ENCODE peak calls at places on chromosomes 3 and 15, in eight cellular contexts. K, N, J, O, V, A, S and I are unnamed samples.
A peak's percentile ranks its signal among the peaks of the same experiment; 100 is the strongest.

GRCh38 chr15:75192307-75192706 is 9.4 kb upstream of the C15orf39 start:
- DNase-seq in O (no peak), S (no peak), N (no peak), J (no peak), A (no peak), K (no peak), V (no peak), I (no peak)

GRCh38 chr3:193911784-193912183 is 224.2 kb upstream of the HES1 start:
- DNase-seq in S (no peak), V (peak; percentile 12), K (no peak), J (no peak), N (no peak), O (no peak), A (no peak), I (no peak)

GRCh38 chr3:47984089-47984759 is 32.0 kb downstream of the MAP4 start:
- DNase-seq in A (no peak), N (no peak), V (peak; percentile 27), J (peak; percentile 42), S (no peak), O (no peak), K (no peak), I (no peak)

GRCh38 chr3:110157221-110157620 is 819.9 kb upstream of the DPPA4 start:
- DNase-seq in O (no peak), J (no peak), K (no peak), S (no peak), A (no peak), V (no peak), N (no peak), I (no peak)

GRCh38 chr3:155869664-155870063 is 786 bp upstream of the GMPS start:
- DNase-seq in S (peak; percentile 33), O (no peak), J (no peak), N (no peak), V (no peak), K (no peak), A (no peak), I (peak; percentile 38)

GRCh38 chr3:151775314-151776258 is 38.3 kb upstream of the AADAC start:
- DNase-seq in S (no peak), O (no peak), J (no peak), K (no peak), V (peak; percentile 31), N (no peak), A (no peak), I (no peak)

GRCh38 chr3:15903164-15903563 is 105.4 kb upstream of the ANKRD28 start:
- DNase-seq in O (no peak), K (no peak), V (no peak), N (no peak), J (no peak), A (no peak), S (no peak), I (no peak)

GRCh38 chr3:59326246-59327024 is 276.6 kb upstream of the CFAP20DC start:
- DNase-seq in A (peak; percentile 14), O (peak; percentile 2), V (no peak), J (no peak), N (no peak), S (no peak), K (no peak), I (peak; percentile 77)

GRCh38 chr15:80404057-80404718 is at the start of gene ARNT2:
- DNase-seq in S (peak; percentile 91), A (no peak), O (no peak), J (no peak), V (no peak), N (no peak), K (no peak), I (peak; percentile 74)

GRCh38 chr3:137061186-137061585 is 103.4 kb downstream of the IL20RB start:
- DNase-seq in S (no peak), O (no peak), N (no peak), V (peak; percentile 46), J (no peak), A (no peak), K (no peak), I (no peak)

GRCh38 chr15:38266247-38266996 is 13.8 kb downstream of the SPRED1 start:
- DNase-seq in S (no peak), A (no peak), J (no peak), N (no peak), K (no peak), V (no peak), O (no peak), I (no peak)

GRCh38 chr3:170431054-170431453 is 12.4 kb downstream of the CLDN11 start:
- DNase-seq in K (no peak), A (no peak), O (no peak), N (no peak), V (no peak), J (no peak), S (no peak), I (no peak)

DNA sequence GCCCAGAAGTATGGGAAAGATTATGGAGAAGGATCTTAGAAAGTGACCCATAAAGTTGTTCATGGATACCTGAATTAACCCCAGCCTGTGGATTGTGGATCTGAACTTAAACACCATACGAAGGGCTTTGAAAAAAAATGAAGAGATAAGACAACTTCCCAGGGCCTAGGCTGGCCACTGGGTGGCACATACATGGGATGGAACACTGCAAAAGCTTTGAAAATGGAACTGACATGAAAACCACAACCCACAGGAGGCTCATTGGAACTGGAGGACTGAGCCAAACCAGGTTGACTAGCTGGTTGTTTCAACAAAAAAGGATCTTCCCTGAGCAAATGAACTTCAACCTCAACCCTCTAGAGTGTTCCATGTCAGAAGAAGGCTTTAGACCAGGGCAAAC is 34.5 kb downstream of the FMN1 start:
- DNase-seq in N (no peak), V (no peak), A (no peak), O (no peak), J (no peak), K (no peak), S (peak; percentile 34), I (peak; percentile 5)
- H3K4me2 ChIP-seq in N (peak overlapping the region; percentile 12), V (no peak overlapping the region), A (no peak overlapping the region), O (no peak overlapping the region), J (no peak overlapping the region), K (no peak overlapping the region), S (peak overlapping the region; percentile 51), I (no peak overlapping the region)

GRCh38 chr3:50239649-50240048 is 3.6 kb downstream of the GNAI2 start:
- DNase-seq in O (no peak), K (no peak), V (no peak), N (no peak), S (no peak), J (no peak), A (no peak), I (no peak)

GRCh38 chr3:50243552-50243895 is 7.5 kb downstream of the GNAI2 start:
- DNase-seq in K (no peak), O (no peak), V (no peak), N (no peak), A (no peak), S (no peak), J (no peak), I (no peak)

GRCh38 chr3:50241163-50241562 is 5.2 kb downstream of the GNAI2 start:
- DNase-seq in N (no peak), S (no peak), J (no peak), O (no peak), K (no peak), A (no peak), V (no peak), I (peak; percentile 99)

GRCh38 chr3:50242778-50243551 is 7.0 kb downstream of the GNAI2 start:
- DNase-seq in J (no peak), N (no peak), S (no peak), A (no peak), V (peak; percentile 93), O (no peak), K (no peak), I (peak; percentile 60)

GRCh38 chr3:50242371-50242770 is 6.4 kb downstream of the GNAI2 start:
- DNase-seq in V (no peak), N (no peak), S (no peak), K (no peak), A (no peak), J (no peak), O (no peak), I (no peak)
- H4K20me1 ChIP-seq in V (no peaks in the 10 kb centered on the region), N (peaks cover 15% of the 10 kb centered on the region), S (peaks cover 84% of the 10 kb centered on the region), K (peaks cover 33% of the 10 kb centered on the region), A (no peaks in the 10 kb centered on the region), J (peaks cover 4% of the 10 kb centered on the region), O (no peaks in the 10 kb centered on the region), I (peaks cover 40% of the 10 kb centered on the region)

DNA sequence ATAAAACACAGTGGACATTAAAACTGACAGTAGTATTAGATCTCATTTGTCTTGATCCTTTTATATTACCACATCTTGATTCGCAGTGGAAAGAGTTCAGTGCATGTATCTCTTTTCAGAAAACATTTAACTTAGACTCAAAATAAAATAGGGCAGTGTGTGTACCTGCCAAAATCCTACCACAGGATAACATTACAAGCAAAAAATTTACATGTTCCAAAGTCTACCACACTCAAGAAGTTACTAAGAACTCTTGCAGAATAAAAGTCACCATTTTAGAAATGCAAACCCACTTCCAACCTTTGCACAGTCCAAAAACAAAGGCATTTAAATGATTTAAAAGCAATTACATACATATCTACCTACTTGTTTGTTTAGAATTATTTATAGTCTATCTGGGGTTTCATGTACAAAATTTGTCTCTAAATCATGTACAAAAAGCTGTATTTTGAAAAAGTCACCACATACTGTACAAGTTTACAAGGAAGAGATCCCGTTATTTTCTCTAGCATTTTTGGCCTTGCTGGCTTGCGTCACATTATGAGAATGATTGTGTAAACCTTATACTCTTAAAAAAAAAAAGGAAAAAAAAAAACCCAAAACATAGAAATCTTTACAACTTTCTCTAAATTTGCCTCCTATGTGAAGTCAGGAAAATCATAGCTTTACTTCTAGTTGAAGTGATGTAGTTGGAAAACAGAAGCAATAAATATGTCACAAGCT is 153.8 kb downstream of the ADAM10 start:
- DNase-seq in A (no peak), O (no peak), N (no peak), J (no peak), S (no peak), V (no peak), K (no peak), I (no peak)
- TF ChIP-seq POLR2AphosphoS5 in A (no peak), O (no peak), N (no peak), J (no peak), S (no peak), V (no peak), K (no peak), I (no peak)

GRCh38 chr15:37096878-37097568 is 3.3 kb downstream of the MEIS2 start:
- DNase-seq in N (no peak), J (no peak), A (no peak), V (peak; percentile 62), O (no peak), S (peak; percentile 54), K (no peak), I (no peak)
- H3K4me2 ChIP-seq in N (peak overlapping the region; percentile 96), J (no peak overlapping the region), A (peak overlapping the region; percentile 86), V (peak overlapping the region; percentile 68), O (peak overlapping the region; percentile 89), S (peak overlapping the region; percentile 91), K (peak overlapping the region; percentile 81), I (peak overlapping the region; percentile 99)

GRCh38 chr15:70058642-70059360 is 38.9 kb downstream of the TLE3 start:
- DNase-seq in J (no peak), O (no peak), S (no peak), V (no peak), N (no peak), A (no peak), K (no peak), I (no peak)

GRCh38 chr15:70060214-70061085 is 37.3 kb downstream of the TLE3 start:
- DNase-seq in V (no peak), S (no peak), K (no peak), A (no peak), J (no peak), N (no peak), O (no peak), I (no peak)

GRCh38 chr15:70059476-70060213 is 38.1 kb downstream of the TLE3 start:
- DNase-seq in O (no peak), N (no peak), S (no peak), V (no peak), K (no peak), J (no peak), A (no peak), I (no peak)

GRCh38 chr15:70056091-70056680 is 41.5 kb downstream of the TLE3 start:
- DNase-seq in S (no peak), J (no peak), N (no peak), A (peak; percentile 18), V (no peak), K (no peak), O (no peak), I (no peak)

GRCh38 chr15:70057931-70058641 is 39.6 kb downstream of the TLE3 start:
- DNase-seq in V (no peak), J (no peak), O (no peak), N (no peak), A (no peak), S (no peak), K (no peak), I (no peak)
- H4K20me1 ChIP-seq in V (no peaks in the 10 kb centered on the region), J (no peaks in the 10 kb centered on the region), O (no peaks in the 10 kb centered on the region), N (no peaks in the 10 kb centered on the region), A (no peaks in the 10 kb centered on the region), S (peaks cover 28% of the 10 kb centered on the region), K (peaks cover 23% of the 10 kb centered on the region), I (peaks cover 2% of the 10 kb centered on the region)